ENCODE peak calls at places on chromosomes 1 and 21, in seven cellular contexts. Y is GM04504; W is stimulated activated CD8-positive, alpha-beta memory T cell treated with anti-CD3 and anti-CD28 coated beads, Interleukin-7, amount 100 ng/mL, for 1 hour; V is fibroblast of the conjunctiva; N is HuH-7.5; B is substantia nigra; J is EL. A is an unnamed sample.

GRCh38 chr1:207321790-207322530 is 482 bp downstream of the CD55 start:
- DNase-seq in N (peak; percentile 8), B (no peak), J (peak; percentile 18), V (no peak), Y (no peak), W (no peak), A (peak; percentile 47)

GRCh38 chr1:7930547-7931445 is 9.8 kb downstream of the TNFRSF9 start:
- DNase-seq in W (no peak), N (no peak), V (no peak), J (no peak), B (no peak), Y (no peak), A (no peak)

GRCh38 chr1:153344718-153345025 is 4.0 kb downstream of the PGLYRP4 start:
- DNase-seq in B (no peak), V (no peak), Y (no peak), W (no peak), N (no peak), J (no peak), A (peak; percentile 48)

GRCh38 chr21:44083631-44084291 is 23.4 kb upstream of the PWP2 start:
- DNase-seq in B (no peak), Y (no peak), N (no peak), V (no peak), W (no peak), J (no peak), A (no peak)

GRCh38 chr1:52057876-52058275 is 1.8 kb downstream of the BTF3L4 start:
- DNase-seq in N (no peak), B (no peak), J (no peak), W (no peak), V (no peak), Y (no peak), A (no peak)

GRCh38 chr1:21865943-21866628 is 54.0 kb downstream of the LDLRAD2 start:
- DNase-seq in W (no peak), Y (no peak), N (no peak), B (no peak), J (no peak), V (no peak), A (peak; percentile 18)

GRCh38 chr1:52348704-52349301 is 17.2 kb downstream of the CC2D1B start:
- DNase-seq in Y (peak; percentile 15), B (no peak), V (no peak), N (peak; percentile 27), J (peak; percentile 18), W (no peak), A (peak; percentile 10)

GRCh38 chr1:104991702-104992101 is 1242.0 kb downstream of the AMY1C start:
- DNase-seq in N (no peak), V (no peak), J (no peak), W (no peak), B (no peak), Y (no peak), A (peak; percentile 89)

GRCh38 chr1:168223681-168224515 is 1.9 kb upstream of the SFT2D2 start:
- DNase-seq in Y (no peak), J (no peak), W (no peak), B (no peak), N (no peak), V (no peak), A (no peak)

GRCh38 chr1:210250998-210251679 is 18.5 kb downstream of the SERTAD4 start:
- DNase-seq in W (no peak), V (no peak), B (peak; percentile 69), Y (no peak), N (no peak), J (peak; percentile 58), A (peak; percentile 93)

GRCh38 chr1:45953934-45954333 is 150.5 kb downstream of the MAST2 start:
- DNase-seq in V (peak; percentile 66), N (no peak), B (no peak), J (peak; percentile 15), W (no peak), Y (peak; percentile 57), A (no peak)

GRCh38 chr1:231796141-231796540 is 169.6 kb downstream of the DISC1 start:
- DNase-seq in B (no peak), V (no peak), N (no peak), Y (no peak), J (no peak), W (no peak), A (no peak)

GRCh38 chr1:50527249-50527986 is 104.2 kb upstream of the DMRTA2 start:
- DNase-seq in W (no peak), V (no peak), N (no peak), J (no peak), B (no peak), Y (no peak), A (no peak)

GRCh38 chr1:78045850-78046778 is at the start of gene GIPC2:
- DNase-seq in Y (no peak), J (peak; percentile 48), N (peak; percentile 41), W (no peak), V (no peak), B (no peak), A (no peak)

GRCh38 chr1:219495737-219496408 is 117.0 kb downstream of the ZC3H11B start:
- DNase-seq in J (no peak), B (no peak), Y (no peak), N (no peak), W (no peak), V (no peak), A (peak; percentile 8)

GRCh38 chr1:205515781-205516253 is 11.3 kb downstream of the CDK18 start:
- DNase-seq in N (no peak), W (no peak), J (no peak), V (no peak), Y (no peak), B (no peak), A (no peak)

GRCh38 chr21:28871388-28872015 is 121.2 kb downstream of the LTN1 start:
- DNase-seq in J (no peak), V (no peak), N (no peak), B (no peak), W (no peak), Y (no peak), A (no peak)

GRCh38 chr1:116375884-116376733 is 3.1 kb downstream of the ATP1A1 start:
- DNase-seq in N (peak; percentile 22), Y (peak; percentile 54), W (no peak), J (peak; percentile 77), B (no peak), V (peak; percentile 93), A (peak; percentile 8)

GRCh38 chr21:16194851-16195251 is 465.1 kb downstream of the USP25 start:
- DNase-seq in V (no peak), J (peak; percentile 53), Y (no peak), W (no peak), B (no peak), N (no peak), A (no peak)

GRCh38 chr1:110634455-110635281 is 28.5 kb upstream of the KCNA2 start:
- DNase-seq in V (no peak), J (peak; percentile 43), B (no peak), Y (peak; percentile 14), N (no peak), W (no peak), A (no peak)

GRCh38 chr1:16413191-16413590 is 24.0 kb downstream of the SPATA21 start:
- DNase-seq in B (no peak), W (no peak), Y (no peak), V (no peak), J (no peak), N (no peak), A (no peak)

GRCh38 chr1:99659755-99660210 is 13.9 kb downstream of the PALMD start:
- DNase-seq in Y (no peak), N (no peak), J (no peak), W (no peak), V (no peak), B (no peak), A (no peak)

A was measured in NCI-H345.